ENCODE peak calls at places on chromosomes 16 and 17, in nine cellular contexts. I is heart left ventricle, H is ovary, X is A549, Q is uterus, J is IMR-90, R is body of pancreas, L is tibial nerve, Z is K562. S is an unnamed sample.

GRCh38 chr17:49390548-49391324 is 23.9 kb downstream of the PHB1 start:
- DNase-seq in I (no peak), Q (no peak), H (no peak), Z (peak; percentile 74), R (no peak), X (no peak), J (no peak), L (no peak), S (peak; percentile 48)

GRCh38 chr16:14354561-14355351 is 275.3 kb downstream of the PARN start:
- DNase-seq in J (peak; percentile 18), I (no peak), H (no peak), X (no peak), Z (no peak), R (no peak), Q (no peak), L (no peak), S (no peak)

GRCh38 chr17:9371019-9371418 is 204.6 kb downstream of the STX8 start:
- DNase-seq in Z (no peak), Q (no peak), J (peak; percentile 91), I (no peak), H (no peak), L (no peak), R (no peak), X (peak; percentile 48), S (peak; percentile 33)

GRCh38 chr17:66076546-66077190 is 115.3 kb downstream of the CEP112 start:
- DNase-seq in I (peak; percentile 30), H (no peak), Z (no peak), X (no peak), R (no peak), Q (no peak), J (no peak), L (no peak), S (no peak)

GRCh38 chr17:75242461-75243042 is 18.9 kb downstream of the GGA3 start:
- DNase-seq in Q (no peak), L (no peak), Z (no peak), I (no peak), H (no peak), J (no peak), X (no peak), R (no peak), S (no peak)

GRCh38 chr16:87806246-87806607 is 40.4 kb upstream of the KLHDC4 start:
- DNase-seq in H (no peak), J (peak; percentile 54), X (no peak), Z (no peak), Q (no peak), R (no peak), L (no peak), I (no peak), S (no peak)

GRCh38 chr17:55301521-55302406 is 37.0 kb downstream of the HLF start:
- DNase-seq in R (no peak), Q (no peak), I (no peak), X (no peak), H (no peak), Z (peak; percentile 19), L (no peak), J (no peak), S (no peak)

GRCh38 chr16:57422026-57422944 is 17.7 kb downstream of the CCL17 start:
- DNase-seq in Q (peak; percentile 55), X (peak; percentile 55), J (peak; percentile 72), L (peak; percentile 34), Z (peak; percentile 71), H (peak; percentile 55), R (peak; percentile 54), I (peak; percentile 59), S (peak; percentile 27)

GRCh38 chr16:53091508-53092211 is 36.9 kb downstream of the CHD9 start:
- DNase-seq in X (no peak), Q (peak; percentile 75), H (peak; percentile 54), L (no peak), R (peak; percentile 19), Z (no peak), J (peak; percentile 92), I (peak; percentile 83), S (no peak)

GRCh38 chr17:33057564-33057963 is 65.9 kb downstream of the SPACA3 start:
- DNase-seq in R (no peak), H (no peak), Z (no peak), X (no peak), L (no peak), I (no peak), Q (no peak), J (no peak), S (no peak)

GRCh38 chr17:79339311-79339710 is 264.7 kb downstream of the ENGASE start:
- DNase-seq in Q (no peak), L (no peak), Z (no peak), J (no peak), I (no peak), R (no peak), X (no peak), H (no peak), S (no peak)

GRCh38 chr17:28272166-28272565 is 46.8 kb upstream of the TMEM97 start:
- DNase-seq in L (no peak), I (no peak), Q (no peak), J (peak; percentile 22), R (no peak), X (no peak), Z (no peak), H (no peak), S (no peak)

GRCh38 chr17:63740464-63741181 is 976 bp downstream of the STRADA start:
- DNase-seq in L (no peak), Z (peak; percentile 9), X (no peak), Q (no peak), H (no peak), I (no peak), R (no peak), J (peak; percentile 6), S (peak; percentile 9)

GRCh38 chr17:31678431-31678830 is 180.6 kb downstream of the COPRS start:
- DNase-seq in Q (no peak), H (no peak), Z (no peak), I (peak; percentile 40), X (no peak), J (peak; percentile 41), L (no peak), R (no peak), S (no peak)

GRCh38 chr17:41777157-41777578 is 9.3 kb downstream of the JUP start:
- DNase-seq in Z (no peak), X (peak; percentile 77), L (no peak), H (peak; percentile 60), R (peak; percentile 38), J (no peak), I (peak; percentile 80), Q (peak; percentile 62), S (peak; percentile 54)

DNA sequence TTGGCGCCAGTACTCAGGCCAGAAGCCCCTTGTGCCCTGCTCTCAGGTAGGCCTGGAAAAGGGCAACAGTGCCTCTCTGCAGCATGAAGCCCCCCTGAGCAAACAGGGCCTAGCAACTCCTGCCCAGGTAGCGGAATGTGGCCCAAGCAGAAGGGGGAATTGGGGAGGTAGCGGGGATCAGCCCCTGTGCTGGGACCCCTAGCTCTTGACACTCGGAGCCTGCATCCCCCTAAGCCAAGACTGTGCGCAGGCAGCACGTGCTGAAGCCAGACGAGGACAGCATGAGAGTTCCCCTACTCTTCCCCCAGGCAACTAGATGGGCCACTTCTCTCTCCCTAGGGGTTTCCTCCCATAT is 823 bp upstream of the CD2BP2 start:
- DNase-seq in L (no peak), R (no peak), H (no peak), J (no peak), I (no peak), Z (no peak), Q (no peak), X (no peak), S (no peak)
- TF ChIP-seq POLR2A in L (no peak), R (no peak), H (no peak), J (no peak), I (no peak), Z (no peak), Q (no peak), X (peak; percentile 30), S (no peak)

DNA sequence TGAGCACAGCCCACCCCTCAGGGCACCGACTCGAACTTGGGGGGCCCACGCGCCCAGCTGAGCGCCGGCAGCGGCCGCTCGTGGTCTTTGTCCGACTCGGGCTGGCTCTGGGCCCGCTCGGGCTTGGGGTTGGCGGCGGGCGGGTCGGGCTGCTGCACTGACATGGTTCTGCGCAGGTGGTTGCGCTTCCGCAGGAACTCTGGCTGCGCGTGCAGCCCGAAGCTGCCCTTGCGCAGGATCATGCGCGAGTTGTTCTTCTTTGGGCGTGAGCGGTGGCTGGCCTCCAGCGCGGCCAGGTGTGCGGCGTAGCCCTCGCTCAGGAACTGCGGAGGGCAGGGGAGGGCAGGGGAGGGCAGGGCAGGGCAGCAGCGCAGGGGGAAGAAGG is 11.1 kb downstream of the PIMREG start:
- DNase-seq in L (no peak), Q (no peak), H (peak; percentile 71), J (peak; percentile 17), X (no peak), R (no peak), I (peak; percentile 23), Z (no peak), S (no peak)
- TF ChIP-seq POLR2A in L (no peak), Q (no peak), H (no peak), J (no peak), X (no peak), R (no peak), I (no peak), Z (no peak), S (no peak)

GRCh38 chr16:12975766-12976165 is 74.4 kb downstream of the SHISA9 start:
- DNase-seq in Q (no peak), Z (no peak), H (no peak), L (no peak), I (no peak), X (no peak), R (no peak), J (no peak), S (no peak)
- TF ChIP-seq POLR2A in Q (no peak), Z (no peak), H (no peak), L (no peak), I (no peak), X (no peak), R (no peak), J (no peak), S (no peak)

GRCh38 chr17:44390250-44390649 is 801 bp upstream of the ITGA2B start:
- DNase-seq in R (no peak), J (no peak), H (no peak), Q (no peak), Z (no peak), I (no peak), X (no peak), L (no peak), S (no peak)

GRCh38 chr17:44387773-44388172 is 1.7 kb downstream of the ITGA2B start:
- DNase-seq in Z (no peak), R (no peak), L (no peak), Q (no peak), H (peak; percentile 25), X (no peak), J (no peak), I (no peak), S (no peak)

GRCh38 chr17:44389723-44390202 is 314 bp upstream of the ITGA2B start:
- DNase-seq in Z (peak; percentile 74), R (no peak), L (no peak), H (peak; percentile 13), J (no peak), X (no peak), Q (no peak), I (no peak), S (no peak)

GRCh38 chr17:44386182-44386525 is 3.3 kb downstream of the ITGA2B start:
- DNase-seq in H (peak; percentile 17), X (no peak), L (no peak), I (no peak), J (no peak), R (no peak), Z (no peak), Q (no peak), S (no peak)

DNA sequence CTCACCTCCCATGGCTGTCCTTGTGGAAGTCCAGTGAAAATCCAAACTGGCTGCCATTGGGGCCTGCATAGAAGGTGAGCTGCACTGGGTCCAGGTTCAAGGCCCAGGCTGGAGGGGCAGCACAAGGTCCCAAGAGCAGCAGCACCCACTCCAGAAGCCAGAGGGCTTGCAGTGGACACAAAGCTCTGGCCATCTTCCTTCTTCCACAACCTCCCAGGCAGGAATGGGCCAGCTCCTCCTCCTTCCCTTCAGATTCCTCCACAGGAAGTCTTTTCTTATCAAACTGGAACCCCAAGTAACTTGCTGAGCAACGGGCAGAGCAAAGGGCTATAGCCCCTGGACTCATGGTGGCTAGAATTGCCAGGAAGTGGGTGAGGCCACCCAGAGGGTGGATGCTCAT is at the start of gene ITGA2B:
- DNase-seq in Q (no peak), J (no peak), H (peak; percentile 15), I (no peak), Z (no peak), X (no peak), L (no peak), R (no peak), S (no peak)
- TF ChIP-seq POLR2A in Q (no peak), J (no peak), H (no peak), I (no peak), Z (no peak), X (no peak), L (no peak), R (no peak), S (no peak)

S was measured in H54.